ENCODE peak calls at places on chromosomes 4 and X, in four cellular contexts. Z, B, P and C are unnamed samples.
A peak's percentile ranks its signal among the peaks of the same experiment; 100 is the strongest.

GRCh38 chrX:139762400-139763183 is 54.6 kb upstream of the MCF2 start:
- DNase-seq in B (no peak), Z (no peak), P (no peak), C (peak; percentile 55)

GRCh38 chrX:22300130-22300529 is 27.4 kb downstream of the CBLL2 start:
- DNase-seq in Z (no peak), P (no peak), B (no peak), C (peak; percentile 16)

GRCh38 chr4:19694829-19695228 is 556.9 kb upstream of the SLIT2 start:
- DNase-seq in B (no peak), P (no peak), Z (no peak), C (no peak)

GRCh38 chrX:112651766-112652165 is 28.0 kb downstream of the LHFPL1 start:
- DNase-seq in B (no peak), P (no peak), Z (no peak), C (no peak)

GRCh38 chr4:123259676-123260428 is 136.7 kb upstream of the SPRY1 start:
- DNase-seq in B (no peak), Z (no peak), P (no peak), C (no peak)

GRCh38 chrX:9835585-9836210 is 49.5 kb downstream of the SHROOM2 start:
- DNase-seq in P (no peak), Z (no peak), B (no peak), C (no peak)

GRCh38 chr4:172202480-172203076 is 389.4 kb downstream of the GALNTL6 start:
- DNase-seq in Z (no peak), P (no peak), B (no peak), C (no peak)

GRCh38 chr4:101114936-101115372 is 232.4 kb downstream of the PPP3CA start:
- DNase-seq in Z (no peak), P (no peak), B (no peak), C (no peak)

GRCh38 chrX:46180258-46180687 is 364.9 kb downstream of the ZNF674 start:
- DNase-seq in P (peak; percentile 49), Z (no peak), B (no peak), C (no peak)

GRCh38 chr4:159382875-159383568 is 280.1 kb downstream of the RAPGEF2 start:
- DNase-seq in P (no peak), Z (no peak), B (no peak), C (no peak)

GRCh38 chrX:151899622-151900021 is 13.1 kb upstream of the MAGEA4 start:
- DNase-seq in P (no peak), B (no peak), Z (no peak), C (no peak)

GRCh38 chr4:51895158-51895557 is 52.2 kb downstream of the DCUN1D4 start:
- DNase-seq in Z (no peak), B (no peak), P (no peak), C (no peak)

GRCh38 chr4:98657531-98658286 is 702 bp downstream of the TSPAN5 start:
- DNase-seq in Z (peak; percentile 48), P (no peak), B (no peak), C (peak; percentile 22)

GRCh38 chrX:101260435-101260834 is 30.7 kb downstream of the TAF7L start:
- DNase-seq in Z (no peak), P (no peak), B (no peak), C (no peak)

GRCh38 chrX:1224954-1225353 is 12.5 kb upstream of the CRLF2 start:
- DNase-seq in Z (no peak), B (peak; percentile 34), P (no peak), C (no peak)

GRCh38 chr4:21327976-21328700 is 620.4 kb downstream of the KCNIP4 start:
- DNase-seq in P (no peak), Z (no peak), B (no peak), C (no peak)

GRCh38 chr4:149835280-149835679 is 19.6 kb upstream of the IQCM start:
- DNase-seq in P (no peak), B (no peak), Z (no peak), C (no peak)

GRCh38 chr4:8182858-8183725 is 16.0 kb upstream of the SH3TC1 start:
- DNase-seq in P (no peak), Z (peak; percentile 80), B (no peak), C (peak; percentile 60)

GRCh38 chr4:8651661-8652180 is 59.2 kb downstream of the CPZ start:
- DNase-seq in B (peak; percentile 70), P (no peak), Z (peak; percentile 17), C (no peak)

GRCh38 chrX:37646254-37646653 is 39.3 kb upstream of the XK start:
- DNase-seq in P (no peak), Z (no peak), B (no peak), C (no peak)

GRCh38 chrX:37640142-37640541 is 45.4 kb upstream of the XK start:
- DNase-seq in B (no peak), P (no peak), Z (no peak), C (no peak)

DNA sequence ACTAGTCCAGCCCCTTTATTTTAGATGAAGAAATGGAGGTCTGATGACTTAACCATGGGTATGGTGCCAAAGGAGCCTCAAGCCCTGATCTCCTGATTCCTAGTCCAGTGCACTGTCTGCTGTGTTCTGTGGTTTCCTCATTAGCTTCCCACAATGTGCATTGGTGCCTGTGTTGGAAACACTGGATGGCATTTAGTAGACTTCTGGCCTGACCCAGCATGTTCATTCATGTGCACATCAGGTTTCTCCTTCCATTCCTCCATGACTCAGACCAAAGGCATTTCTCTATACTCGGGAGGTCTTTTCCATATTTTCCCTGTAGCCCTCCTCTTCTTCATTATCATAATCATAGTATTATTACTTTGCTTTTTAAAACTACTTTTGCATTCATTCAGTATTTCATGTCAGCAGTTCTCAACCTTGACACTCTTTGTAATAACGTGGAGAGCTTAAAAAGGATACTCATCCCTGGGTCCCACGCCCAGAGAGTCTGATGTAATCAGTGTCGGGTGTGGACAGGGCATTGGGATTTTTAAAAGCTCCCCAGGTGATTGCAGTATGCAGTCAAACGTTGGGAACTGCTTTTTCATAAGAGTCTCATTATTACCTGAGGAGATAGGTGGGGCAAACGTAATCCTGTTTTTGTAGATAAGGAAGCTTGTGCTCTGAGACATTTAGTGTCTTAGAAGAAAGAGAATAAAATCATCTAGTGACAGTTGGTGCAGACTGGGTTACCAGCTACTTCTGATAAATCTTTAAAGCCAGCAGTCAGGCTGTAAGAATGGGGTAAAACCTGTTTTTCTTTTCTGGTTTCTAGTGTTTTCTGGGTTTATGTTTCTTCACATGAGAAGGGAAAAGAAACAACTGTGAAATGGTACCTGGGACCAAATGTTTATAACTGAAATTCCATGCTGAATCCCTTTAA is 40.9 kb upstream of the XK start:
- DNase-seq in B (no peak), P (no peak), Z (no peak), C (no peak)
- TF ChIP-seq POLR2A in B (no peak), P (no peak), Z (no peak), C (no peak)

GRCh38 chrX:41200785-41201184 is 115.5 kb downstream of the USP9X start:
- DNase-seq in Z (no peak), B (no peak), P (no peak), C (no peak)
- H3K36me3 ChIP-seq in Z (no peaks in the 10 kb centered on the region), B (peaks cover 15% of the 10 kb centered on the region), P (peaks cover 22% of the 10 kb centered on the region), C (no peaks in the 10 kb centered on the region)

GRCh38 chr4:56465599-56466295 is 1.7 kb upstream of the SRP72 start:
- DNase-seq in B (no peak), Z (no peak), P (no peak), C (no peak)

GRCh38 chr4:56462157-56462556 is 5.3 kb upstream of the SRP72 start:
- DNase-seq in B (no peak), Z (no peak), P (no peak), C (no peak)

GRCh38 chr4:56464581-56464980 is 2.8 kb upstream of the SRP72 start:
- DNase-seq in Z (no peak), P (no peak), B (no peak), C (no peak)

GRCh38 chr4:56466910-56467283 is 520 bp upstream of the SRP72 start:
- DNase-seq in Z (no peak), P (no peak), B (no peak), C (no peak)

DNA sequence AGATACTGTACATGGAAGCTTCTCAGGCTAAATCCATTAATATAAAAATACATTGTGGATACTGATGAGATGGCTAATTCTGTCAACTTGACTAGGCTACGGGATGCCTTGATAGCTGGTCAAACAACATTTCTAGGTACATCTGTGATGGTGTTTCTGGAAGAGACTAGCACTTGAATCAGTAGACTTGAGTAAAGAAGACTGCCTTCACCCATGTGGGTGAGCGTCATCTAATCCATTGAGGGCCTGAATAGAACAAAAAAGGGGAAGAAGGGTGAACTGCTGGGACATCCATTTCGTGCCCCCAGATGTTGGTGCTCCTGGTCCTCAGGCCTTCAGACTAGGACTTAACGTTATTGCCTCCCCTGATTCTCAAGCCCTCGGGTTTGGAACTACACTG is 3.7 kb upstream of the SRP72 start:
- DNase-seq in P (no peak), B (no peak), Z (no peak), C (no peak)
- TF ChIP-seq POLR2A in P (peak; percentile 25), B (no peak), Z (no peak), C (no peak)

GRCh38 chr4:106337916-106338315 is 21.6 kb downstream of the AIMP1 start:
- DNase-seq in Z (no peak), P (no peak), B (no peak), C (no peak)
- H3K36me3 ChIP-seq in Z (no peaks in the 10 kb centered on the region), P (peaks cover 46% of the 10 kb centered on the region), B (peaks cover 65% of the 10 kb centered on the region), C (peaks cover 17% of the 10 kb centered on the region)

DNA sequence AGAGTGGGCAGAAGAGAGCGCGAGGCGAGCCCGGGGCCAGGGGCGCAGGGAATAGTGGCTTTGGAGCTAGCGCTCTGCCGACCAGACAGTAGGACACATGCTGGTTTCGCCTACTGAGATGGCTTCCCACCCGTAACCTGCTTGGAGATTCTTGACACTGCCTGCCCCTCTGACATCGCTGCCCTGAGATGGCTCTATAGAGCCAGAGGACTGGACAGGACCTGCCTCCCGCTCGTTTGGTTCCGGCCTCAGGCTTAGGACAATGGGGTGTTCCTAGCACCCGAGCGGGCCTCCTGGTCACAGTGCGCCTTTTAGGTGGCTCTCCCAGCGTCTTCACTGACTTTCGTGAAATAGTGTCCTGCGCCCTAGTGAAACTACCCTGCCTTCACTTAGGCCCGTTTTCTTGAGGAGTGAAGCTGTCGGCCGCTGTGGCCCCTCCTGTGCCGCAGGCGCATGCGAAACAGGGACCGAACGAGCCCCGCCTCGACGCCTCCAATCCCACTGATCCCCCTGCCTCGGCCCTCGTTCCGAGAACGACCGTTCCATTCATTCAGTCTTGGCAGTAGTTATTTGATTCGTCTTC is 608 bp downstream of the TAF1 start:
- DNase-seq in P (no peak), Z (no peak), B (no peak), C (peak; percentile 15)
- TF ChIP-seq POLR2A in P (peak; percentile 0), Z (no peak), B (no peak), C (no peak)

DNA sequence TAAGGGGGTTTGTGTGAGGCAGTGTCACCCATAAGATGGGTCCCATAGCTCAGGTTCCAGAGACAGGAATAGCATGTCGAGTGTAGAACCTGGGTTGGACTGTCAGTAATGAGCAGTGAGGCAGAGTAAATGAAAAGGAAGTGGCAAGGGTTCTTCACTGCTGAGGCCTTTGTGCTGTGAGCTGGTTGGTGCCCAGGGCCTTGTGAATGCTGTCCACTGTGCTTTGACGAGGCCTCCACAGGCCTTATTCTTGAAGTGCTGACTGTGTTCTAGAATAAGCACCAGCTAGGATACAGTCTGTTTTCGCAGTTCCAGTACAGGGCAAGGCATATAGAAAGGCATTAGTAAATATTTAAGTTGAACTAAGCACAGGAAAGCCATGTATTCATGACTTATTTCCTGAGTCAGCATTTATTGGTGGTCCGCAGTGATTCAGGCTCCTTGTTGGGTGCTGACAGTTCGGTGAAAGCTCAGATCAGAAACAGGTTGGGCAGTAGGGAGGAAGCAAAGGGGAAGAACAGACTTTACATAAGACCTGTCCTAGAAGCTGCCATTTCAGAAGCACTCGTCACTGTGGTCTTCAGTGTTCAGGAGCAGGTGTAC is 25.6 kb upstream of the TADA2B start:
- DNase-seq in P (no peak), B (no peak), Z (no peak), C (no peak)
- H3K36me3 ChIP-seq in P (peaks cover 25% of the 10 kb centered on the region), B (peaks cover 83% of the 10 kb centered on the region), Z (no peaks in the 10 kb centered on the region), C (peaks cover 5% of the 10 kb centered on the region)